ENCODE peak calls at places on chromosomes 11 and 22, in four cellular contexts. One of them, this sample, is unnamed.
A peak's percentile ranks its signal among the peaks of the same experiment; 100 is the strongest.

GRCh38 chr11:30855383-30856006 is 269.3 kb upstream of the MPPED2 start:
- DNase-seq in astrocyte of the cerebellum: peak; percentile 5
- DNase-seq in colonic mucosa: no peak
- DNase-seq in activated B cell treated with CpG ODN at 0.5 μM for 24 hours: no peak
- DNase-seq in this sample: no peak

GRCh38 chr22:36347094-36347493 is 40.7 kb downstream of the MYH9 start:
- DNase-seq in astrocyte of the cerebellum: no peak
- DNase-seq in colonic mucosa: no peak
- DNase-seq in activated B cell treated with CpG ODN at 0.5 μM for 24 hours: no peak
- DNase-seq in this sample: no peak

GRCh38 chr11:17518366-17518765 is 25.9 kb downstream of the USH1C start:
- DNase-seq in activated B cell treated with CpG ODN at 0.5 μM for 24 hours: no peak
- DNase-seq in astrocyte of the cerebellum: no peak
- DNase-seq in colonic mucosa: no peak
- DNase-seq in this sample: no peak

GRCh38 chr22:32847067-32847491 is 45.6 kb downstream of the TIMP3 start:
- DNase-seq in colonic mucosa: no peak
- DNase-seq in astrocyte of the cerebellum: no peak
- DNase-seq in activated B cell treated with CpG ODN at 0.5 μM for 24 hours: no peak
- DNase-seq in this sample: peak; percentile 41

GRCh38 chr11:47946682-47947575 is 33.4 kb upstream of the PTPRJ start:
- DNase-seq in activated B cell treated with CpG ODN at 0.5 μM for 24 hours: no peak
- DNase-seq in colonic mucosa: peak; percentile 82
- DNase-seq in astrocyte of the cerebellum: peak; percentile 97
- DNase-seq in this sample: peak; percentile 67

GRCh38 chr22:44865193-44866057 is 113.0 kb downstream of the ARHGAP8 start:
- DNase-seq in activated B cell treated with CpG ODN at 0.5 μM for 24 hours: no peak
- DNase-seq in astrocyte of the cerebellum: no peak
- DNase-seq in colonic mucosa: no peak
- DNase-seq in this sample: no peak

GRCh38 chr11:66361502-66361941 is 10.0 kb downstream of the SLC29A2 start:
- DNase-seq in colonic mucosa: no peak
- DNase-seq in activated B cell treated with CpG ODN at 0.5 μM for 24 hours: no peak
- DNase-seq in astrocyte of the cerebellum: no peak
- DNase-seq in this sample: no peak

GRCh38 chr22:44455151-44455962 is 42.7 kb downstream of the RTL6 start:
- DNase-seq in activated B cell treated with CpG ODN at 0.5 μM for 24 hours: no peak
- DNase-seq in colonic mucosa: peak; percentile 16
- DNase-seq in astrocyte of the cerebellum: no peak
- DNase-seq in this sample: no peak

GRCh38 chr11:623999-624704 is 603 bp downstream of the CDHR5 start:
- DNase-seq in activated B cell treated with CpG ODN at 0.5 μM for 24 hours: peak; percentile 14
- DNase-seq in colonic mucosa: peak; percentile 95
- DNase-seq in astrocyte of the cerebellum: no peak
- DNase-seq in this sample: no peak

GRCh38 chr11:80841716-80842115 is 1400.9 kb upstream of the TENM4 start:
- DNase-seq in astrocyte of the cerebellum: no peak
- DNase-seq in colonic mucosa: no peak
- DNase-seq in activated B cell treated with CpG ODN at 0.5 μM for 24 hours: no peak
- DNase-seq in this sample: no peak

GRCh38 chr11:60242607-60243292 is at the start of gene MS4A4E:
- DNase-seq in astrocyte of the cerebellum: no peak
- DNase-seq in colonic mucosa: no peak
- DNase-seq in activated B cell treated with CpG ODN at 0.5 μM for 24 hours: no peak
- DNase-seq in this sample: no peak

GRCh38 chr11:67032830-67033555 is 10.1 kb downstream of the SYT12 start:
- DNase-seq in activated B cell treated with CpG ODN at 0.5 μM for 24 hours: no peak
- DNase-seq in astrocyte of the cerebellum: peak; percentile 81
- DNase-seq in colonic mucosa: no peak
- DNase-seq in this sample: peak; percentile 54

DNA sequence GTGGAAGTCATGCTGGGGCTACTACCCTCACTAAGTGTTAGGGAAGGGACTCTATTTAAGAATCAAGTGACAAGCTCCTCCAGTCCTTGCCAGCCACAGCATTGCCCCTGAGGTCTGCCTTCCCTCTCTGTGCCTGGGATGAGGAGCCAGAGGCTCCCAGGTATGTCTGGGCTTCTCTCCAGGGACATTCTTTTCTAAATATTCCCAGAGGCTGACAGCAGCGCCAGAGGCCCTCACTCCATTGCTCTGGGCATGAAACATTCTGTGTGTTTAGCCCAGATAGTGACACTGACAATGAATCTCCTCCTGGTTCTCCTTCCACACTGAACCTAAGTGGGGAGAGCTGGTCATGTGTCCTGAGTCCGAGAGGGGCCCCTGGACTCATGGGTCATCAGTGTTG is 2.2 kb downstream of the OR51E1 start:
- DNase-seq in activated B cell treated with CpG ODN at 0.5 μM for 24 hours: no peak
- DNase-seq in astrocyte of the cerebellum: no peak
- DNase-seq in colonic mucosa: no peak
- DNase-seq in this sample: no peak
- TF ChIP-seq CTCF in activated B cell treated with CpG ODN at 0.5 μM for 24 hours: no peak
- TF ChIP-seq CTCF in astrocyte of the cerebellum: no peak
- TF ChIP-seq CTCF in colonic mucosa: no peak
- TF ChIP-seq CTCF in this sample: no peak

GRCh38 chr22:22702159-22702873 is 57.9 kb downstream of the GGTLC2 start:
- DNase-seq in activated B cell treated with CpG ODN at 0.5 μM for 24 hours: no peak
- DNase-seq in astrocyte of the cerebellum: no peak
- DNase-seq in colonic mucosa: peak; percentile 35
- DNase-seq in this sample: no peak
- TF ChIP-seq CTCF in activated B cell treated with CpG ODN at 0.5 μM for 24 hours: no peak
- TF ChIP-seq CTCF in astrocyte of the cerebellum: no peak
- TF ChIP-seq CTCF in colonic mucosa: no peak
- TF ChIP-seq CTCF in this sample: no peak

DNA sequence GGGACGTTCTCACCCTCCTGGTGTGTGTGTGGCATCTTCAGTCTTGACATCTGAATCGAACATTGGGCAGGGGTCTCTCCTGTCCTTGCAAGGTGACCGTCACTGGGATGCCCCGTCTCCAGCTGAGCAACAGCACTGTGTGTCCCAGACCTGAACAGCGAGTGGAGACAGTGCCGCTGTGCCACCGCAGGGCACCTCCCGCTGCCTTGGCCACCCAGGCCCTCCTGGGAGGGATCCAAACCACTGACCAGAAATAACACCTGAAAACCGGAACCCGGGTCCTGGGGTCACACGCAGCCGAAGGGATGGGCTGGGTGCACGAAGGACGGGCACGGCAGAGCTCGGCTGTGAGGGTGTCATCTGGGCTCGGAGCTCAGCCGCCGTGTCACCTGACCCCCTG is 102.2 kb downstream of the BRD1 start:
- DNase-seq in astrocyte of the cerebellum: no peak
- DNase-seq in activated B cell treated with CpG ODN at 0.5 μM for 24 hours: no peak
- DNase-seq in colonic mucosa: no peak
- DNase-seq in this sample: no peak
- TF ChIP-seq CTCF in astrocyte of the cerebellum: no peak
- TF ChIP-seq CTCF in activated B cell treated with CpG ODN at 0.5 μM for 24 hours: no peak
- TF ChIP-seq CTCF in colonic mucosa: no peak
- TF ChIP-seq CTCF in this sample: no peak

GRCh38 chr11:128580612-128581011 is 6.7 kb downstream of the ETS1 start:
- DNase-seq in astrocyte of the cerebellum: no peak
- DNase-seq in colonic mucosa: no peak
- DNase-seq in activated B cell treated with CpG ODN at 0.5 μM for 24 hours: no peak
- DNase-seq in this sample: no peak

GRCh38 chr11:128582496-128583366 is 4.6 kb downstream of the ETS1 start:
- DNase-seq in colonic mucosa: no peak
- DNase-seq in astrocyte of the cerebellum: peak; percentile 91
- DNase-seq in activated B cell treated with CpG ODN at 0.5 μM for 24 hours: no peak
- DNase-seq in this sample: peak; percentile 35

GRCh38 chr11:128584253-128584652 is 3.1 kb downstream of the ETS1 start:
- DNase-seq in activated B cell treated with CpG ODN at 0.5 μM for 24 hours: no peak
- DNase-seq in colonic mucosa: no peak
- DNase-seq in astrocyte of the cerebellum: no peak
- DNase-seq in this sample: no peak

GRCh38 chr11:128579790-128580504 is 7.4 kb downstream of the ETS1 start:
- DNase-seq in colonic mucosa: no peak
- DNase-seq in activated B cell treated with CpG ODN at 0.5 μM for 24 hours: no peak
- DNase-seq in astrocyte of the cerebellum: no peak
- DNase-seq in this sample: no peak

DNA sequence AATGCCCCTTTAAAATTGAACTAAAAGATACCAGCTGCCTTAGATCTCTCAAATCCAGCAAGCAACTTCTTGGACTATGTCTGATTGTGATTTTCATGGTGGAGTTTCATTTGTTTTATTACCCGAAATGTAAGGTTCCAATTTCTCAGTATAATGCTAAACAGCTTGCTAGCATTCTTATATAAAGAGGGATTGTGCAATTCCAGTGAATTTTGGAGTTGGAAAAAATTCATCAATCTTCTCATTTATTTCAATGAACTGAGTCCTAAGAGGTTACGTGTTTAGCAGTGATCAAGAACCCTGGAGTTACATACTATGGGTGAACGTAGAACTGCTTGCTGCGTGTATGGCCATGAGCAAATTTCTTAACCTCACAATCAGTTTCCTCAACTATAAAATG is 5.5 kb downstream of the ETS1 start:
- DNase-seq in activated B cell treated with CpG ODN at 0.5 μM for 24 hours: no peak
- DNase-seq in astrocyte of the cerebellum: no peak
- DNase-seq in colonic mucosa: no peak
- DNase-seq in this sample: no peak
- TF ChIP-seq CTCF in activated B cell treated with CpG ODN at 0.5 μM for 24 hours: no peak
- TF ChIP-seq CTCF in astrocyte of the cerebellum: no peak
- TF ChIP-seq CTCF in colonic mucosa: no peak
- TF ChIP-seq CTCF in this sample: no peak

GRCh38 chr11:104246590-104246989 is 82.6 kb upstream of the PDGFD start:
- DNase-seq in colonic mucosa: no peak
- DNase-seq in astrocyte of the cerebellum: no peak
- DNase-seq in activated B cell treated with CpG ODN at 0.5 μM for 24 hours: no peak
- DNase-seq in this sample: no peak
- TF ChIP-seq CTCF in colonic mucosa: no peak
- TF ChIP-seq CTCF in astrocyte of the cerebellum: no peak
- TF ChIP-seq CTCF in activated B cell treated with CpG ODN at 0.5 μM for 24 hours: no peak
- TF ChIP-seq CTCF in this sample: no peak

DNA sequence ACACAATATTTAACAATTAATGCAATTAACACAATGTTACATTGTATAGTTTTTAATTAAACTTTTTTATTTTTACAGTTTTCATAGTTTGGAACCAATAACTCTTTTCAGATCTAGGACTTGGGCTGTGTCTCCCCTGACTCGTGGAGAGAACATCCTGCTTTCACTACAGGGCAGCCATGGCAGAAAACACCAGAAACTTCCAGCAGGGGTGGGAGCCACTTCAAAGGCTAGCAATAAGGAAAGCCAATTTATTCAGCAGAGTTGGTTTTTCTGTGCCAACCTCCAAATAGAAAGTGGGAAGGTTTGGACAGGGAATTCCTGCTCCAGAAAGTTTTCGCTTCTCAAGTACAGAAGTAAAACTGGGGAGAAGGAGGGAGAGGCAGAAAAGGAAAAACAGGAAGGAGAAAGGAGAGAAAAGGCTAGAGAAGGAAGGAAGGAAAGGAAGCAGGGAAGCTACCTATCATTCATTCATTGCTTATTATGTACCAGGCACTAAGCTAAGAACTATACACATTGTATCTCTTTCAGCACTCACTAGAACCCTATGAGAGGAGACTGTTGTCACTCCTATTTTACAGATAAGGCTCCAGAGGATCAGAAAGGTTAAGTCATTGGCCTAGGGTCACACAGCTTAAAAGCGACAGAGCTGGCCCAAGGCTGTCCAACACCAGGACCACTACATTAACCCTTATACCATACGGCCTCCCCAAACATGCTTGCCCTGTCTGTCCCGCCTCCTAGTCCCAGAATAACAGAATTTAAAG is 54.8 kb upstream of the CREB3L1 start:
- DNase-seq in astrocyte of the cerebellum: no peak
- DNase-seq in colonic mucosa: peak; percentile 59
- DNase-seq in activated B cell treated with CpG ODN at 0.5 μM for 24 hours: no peak
- DNase-seq in this sample: no peak
- TF ChIP-seq CTCF in astrocyte of the cerebellum: peak; percentile 26
- TF ChIP-seq CTCF in colonic mucosa: no peak
- TF ChIP-seq CTCF in activated B cell treated with CpG ODN at 0.5 μM for 24 hours: no peak
- TF ChIP-seq CTCF in this sample: no peak

GRCh38 chr11:120931057-120931779 is 92.7 kb upstream of the TBCEL start:
- DNase-seq in astrocyte of the cerebellum: no peak
- DNase-seq in colonic mucosa: no peak
- DNase-seq in activated B cell treated with CpG ODN at 0.5 μM for 24 hours: no peak
- DNase-seq in this sample: no peak
- TF ChIP-seq CTCF in astrocyte of the cerebellum: no peak
- TF ChIP-seq CTCF in colonic mucosa: no peak
- TF ChIP-seq CTCF in activated B cell treated with CpG ODN at 0.5 μM for 24 hours: no peak
- TF ChIP-seq CTCF in this sample: no peak

GRCh38 chr11:76208438-76208828 is 2.1 kb upstream of the WNT11 start:
- DNase-seq in astrocyte of the cerebellum: no peak
- DNase-seq in colonic mucosa: no peak
- DNase-seq in activated B cell treated with CpG ODN at 0.5 μM for 24 hours: no peak
- DNase-seq in this sample: no peak
- TF ChIP-seq CTCF in astrocyte of the cerebellum: no peak
- TF ChIP-seq CTCF in colonic mucosa: no peak
- TF ChIP-seq CTCF in activated B cell treated with CpG ODN at 0.5 μM for 24 hours: no peak
- TF ChIP-seq CTCF in this sample: no peak

This sample was measured in ovary.